ENCODE peak calls at places on chromosomes 1 and 21, in six cellular contexts. One of them, this sample, is unnamed.

GRCh38 chr1:210912752-210913151 is 221.2 kb downstream of the KCNH1 start:
- DNase-seq in SK-N-SH: no peak
- DNase-seq in HCT116: no peak
- DNase-seq in HepG2: no peak
- DNase-seq in K562: no peak
- DNase-seq in GM12878: no peak
- DNase-seq in this sample: no peak

GRCh38 chr1:178066904-178067531 is 26.9 kb upstream of the RASAL2 start:
- DNase-seq in SK-N-SH: no peak
- DNase-seq in HCT116: no peak
- DNase-seq in HepG2: no peak
- DNase-seq in K562: no peak
- DNase-seq in GM12878: peak
- DNase-seq in this sample: no peak

GRCh38 chr1:54229281-54229891 is 29.4 kb downstream of the MRPL37 start:
- DNase-seq in SK-N-SH: peak
- DNase-seq in HCT116: peak
- DNase-seq in HepG2: peak
- DNase-seq in K562: no peak
- DNase-seq in GM12878: no peak
- DNase-seq in this sample: no peak

GRCh38 chr1:240831191-240831631 is 219.3 kb upstream of the GREM2 start:
- DNase-seq in SK-N-SH: no peak
- DNase-seq in HCT116: no peak
- DNase-seq in HepG2: no peak
- DNase-seq in K562: no peak
- DNase-seq in GM12878: no peak
- DNase-seq in this sample: no peak

GRCh38 chr1:243851765-243852164 is 1.7 kb upstream of the AKT3 start:
- DNase-seq in SK-N-SH: no peak
- DNase-seq in HCT116: no peak
- DNase-seq in HepG2: no peak
- DNase-seq in K562: no peak
- DNase-seq in GM12878: no peak
- DNase-seq in this sample: no peak

GRCh38 chr1:214318956-214319355 is 38.0 kb downstream of the SMYD2 start:
- DNase-seq in SK-N-SH: no peak
- DNase-seq in HCT116: no peak
- DNase-seq in HepG2: peak
- DNase-seq in K562: no peak
- DNase-seq in GM12878: no peak
- DNase-seq in this sample: no peak

GRCh38 chr1:54407201-54407956 is 1.2 kb upstream of the SSBP3 start:
- DNase-seq in SK-N-SH: peak
- DNase-seq in HCT116: peak
- DNase-seq in HepG2: peak
- DNase-seq in K562: peak
- DNase-seq in GM12878: peak
- DNase-seq in this sample: peak

GRCh38 chr1:84027368-84027767 is 28.4 kb upstream of the TTLL7 start:
- DNase-seq in SK-N-SH: no peak
- DNase-seq in HCT116: no peak
- DNase-seq in HepG2: no peak
- DNase-seq in K562: no peak
- DNase-seq in GM12878: no peak
- DNase-seq in this sample: no peak

GRCh38 chr1:161440312-161440894 is 64.9 kb upstream of the FCGR2A start:
- DNase-seq in SK-N-SH: peak
- DNase-seq in HCT116: no peak
- DNase-seq in HepG2: peak
- DNase-seq in K562: peak
- DNase-seq in GM12878: peak
- DNase-seq in this sample: no peak

GRCh38 chr1:84344286-84344685 is 42.8 kb downstream of the SAMD13 start:
- DNase-seq in SK-N-SH: no peak
- DNase-seq in HCT116: no peak
- DNase-seq in HepG2: no peak
- DNase-seq in K562: no peak
- DNase-seq in GM12878: no peak
- DNase-seq in this sample: no peak

GRCh38 chr1:37734629-37735591 is 30.0 kb downstream of the EPHA10 start:
- DNase-seq in SK-N-SH: no peak
- DNase-seq in HCT116: no peak
- DNase-seq in HepG2: no peak
- DNase-seq in K562: peak
- DNase-seq in GM12878: no peak
- DNase-seq in this sample: no peak

GRCh38 chr1:225580180-225581099 is 72.5 kb downstream of the ENAH start:
- DNase-seq in SK-N-SH: no peak
- DNase-seq in HCT116: no peak
- DNase-seq in HepG2: no peak
- DNase-seq in K562: no peak
- DNase-seq in GM12878: no peak
- DNase-seq in this sample: no peak

GRCh38 chr1:27668808-27669723 is 2.9 kb downstream of the IFI6 start:
- DNase-seq in SK-N-SH: peak
- DNase-seq in HCT116: no peak
- DNase-seq in HepG2: no peak
- DNase-seq in K562: peak
- DNase-seq in GM12878: no peak
- DNase-seq in this sample: no peak

GRCh38 chr21:16418211-16418610 is 688.4 kb downstream of the USP25 start:
- DNase-seq in SK-N-SH: no peak
- DNase-seq in HCT116: no peak
- DNase-seq in HepG2: no peak
- DNase-seq in K562: no peak
- DNase-seq in GM12878: no peak
- DNase-seq in this sample: no peak

GRCh38 chr1:235923466-235924008 is 56.8 kb upstream of the LYST start:
- DNase-seq in SK-N-SH: no peak
- DNase-seq in HCT116: no peak
- DNase-seq in HepG2: no peak
- DNase-seq in K562: no peak
- DNase-seq in GM12878: no peak
- DNase-seq in this sample: no peak

GRCh38 chr1:112808861-112809684 is 93.9 kb upstream of the PPM1J start:
- DNase-seq in SK-N-SH: peak
- DNase-seq in HCT116: peak
- DNase-seq in HepG2: peak
- DNase-seq in K562: peak
- DNase-seq in GM12878: no peak
- DNase-seq in this sample: peak

GRCh38 chr1:201062511-201063189 is 39.1 kb upstream of the KIF21B start:
- DNase-seq in SK-N-SH: no peak
- DNase-seq in HCT116: no peak
- DNase-seq in HepG2: no peak
- DNase-seq in K562: no peak
- DNase-seq in GM12878: no peak
- DNase-seq in this sample: no peak

GRCh38 chr1:31531177-31532000 is 44.9 kb upstream of the TINAGL1 start:
- DNase-seq in SK-N-SH: peak
- DNase-seq in HCT116: no peak
- DNase-seq in HepG2: no peak
- DNase-seq in K562: no peak
- DNase-seq in GM12878: no peak
- DNase-seq in this sample: no peak
- TF ChIP-seq REST in SK-N-SH: no peak
- TF ChIP-seq REST in HCT116: no peak
- TF ChIP-seq REST in HepG2: no peak
- TF ChIP-seq REST in K562: no peak
- TF ChIP-seq REST in GM12878: no peak
- TF ChIP-seq REST in this sample: no peak

GRCh38 chr1:119353851-119354250 is 14.7 kb upstream of the HAO2 start:
- DNase-seq in SK-N-SH: no peak
- DNase-seq in HCT116: no peak
- DNase-seq in HepG2: no peak
- DNase-seq in K562: no peak
- DNase-seq in GM12878: no peak
- DNase-seq in this sample: no peak

GRCh38 chr1:119348941-119349340 is 19.6 kb upstream of the HAO2 start:
- DNase-seq in SK-N-SH: no peak
- DNase-seq in HCT116: no peak
- DNase-seq in HepG2: no peak
- DNase-seq in K562: no peak
- DNase-seq in GM12878: no peak
- DNase-seq in this sample: no peak

GRCh38 chr1:119351997-119352396 is 16.6 kb upstream of the HAO2 start:
- DNase-seq in SK-N-SH: no peak
- DNase-seq in HCT116: no peak
- DNase-seq in HepG2: no peak
- DNase-seq in K562: no peak
- DNase-seq in GM12878: no peak
- DNase-seq in this sample: no peak

GRCh38 chr1:119345398-119345797 is 23.2 kb upstream of the HAO2 start:
- DNase-seq in SK-N-SH: no peak
- DNase-seq in HCT116: no peak
- DNase-seq in HepG2: peak
- DNase-seq in K562: no peak
- DNase-seq in GM12878: no peak
- DNase-seq in this sample: no peak

DNA sequence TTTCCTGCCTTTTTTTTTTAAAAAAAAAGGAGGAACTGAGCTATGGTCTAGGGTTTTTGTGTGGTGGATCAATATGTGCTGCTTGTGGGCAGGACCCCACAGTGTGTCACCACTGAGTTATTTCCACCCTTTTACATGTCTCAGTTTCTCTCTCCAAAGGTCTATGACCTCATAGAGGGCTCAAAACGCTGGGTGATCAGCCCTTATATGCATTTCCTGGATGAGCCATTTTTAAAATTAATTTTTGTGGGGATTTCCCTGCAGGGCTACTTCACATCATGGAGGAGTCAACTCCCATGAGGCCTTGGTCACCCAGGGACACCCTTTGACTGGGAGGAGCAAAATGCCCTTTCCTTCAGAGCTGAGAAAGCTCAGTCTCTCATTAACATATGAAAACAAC is 20.7 kb upstream of the HAO2 start:
- DNase-seq in SK-N-SH: no peak
- DNase-seq in HCT116: no peak
- DNase-seq in HepG2: no peak
- DNase-seq in K562: no peak
- DNase-seq in GM12878: peak
- DNase-seq in this sample: no peak
- TF ChIP-seq SIN3A in SK-N-SH: no peak
- TF ChIP-seq SIN3A in HCT116: no peak
- TF ChIP-seq SIN3A in HepG2: no peak
- TF ChIP-seq SIN3A in K562: no peak
- TF ChIP-seq SIN3A in GM12878: no peak
- TF ChIP-seq SIN3A in this sample: no peak

GRCh38 chr21:45001134-45002095 is 61.6 kb downstream of the SLX9 start:
- DNase-seq in SK-N-SH: no peak
- DNase-seq in HCT116: no peak
- DNase-seq in HepG2: no peak
- DNase-seq in K562: no peak
- DNase-seq in GM12878: no peak
- DNase-seq in this sample: peak
- TF ChIP-seq REST in SK-N-SH: no peak
- TF ChIP-seq REST in HCT116: no peak
- TF ChIP-seq REST in HepG2: no peak
- TF ChIP-seq REST in K562: no peak
- TF ChIP-seq REST in GM12878: no peak
- TF ChIP-seq REST in this sample: no peak

GRCh38 chr21:45837936-45838335 is 143.6 kb upstream of the COL6A1 start:
- DNase-seq in SK-N-SH: no peak
- DNase-seq in HCT116: no peak
- DNase-seq in HepG2: no peak
- DNase-seq in K562: no peak
- DNase-seq in GM12878: no peak
- DNase-seq in this sample: no peak

GRCh38 chr21:45836694-45837670 is 144.6 kb upstream of the COL6A1 start:
- DNase-seq in SK-N-SH: no peak
- DNase-seq in HCT116: no peak
- DNase-seq in HepG2: no peak
- DNase-seq in K562: no peak
- DNase-seq in GM12878: no peak
- DNase-seq in this sample: no peak

GRCh38 chr21:45834821-45835293 is 146.7 kb upstream of the COL6A1 start:
- DNase-seq in SK-N-SH: no peak
- DNase-seq in HCT116: no peak
- DNase-seq in HepG2: no peak
- DNase-seq in K562: peak
- DNase-seq in GM12878: no peak
- DNase-seq in this sample: no peak

GRCh38 chr21:45835301-45836267 is 146.0 kb upstream of the COL6A1 start:
- DNase-seq in SK-N-SH: peak
- DNase-seq in HCT116: no peak
- DNase-seq in HepG2: no peak
- DNase-seq in K562: no peak
- DNase-seq in GM12878: no peak
- DNase-seq in this sample: no peak

DNA sequence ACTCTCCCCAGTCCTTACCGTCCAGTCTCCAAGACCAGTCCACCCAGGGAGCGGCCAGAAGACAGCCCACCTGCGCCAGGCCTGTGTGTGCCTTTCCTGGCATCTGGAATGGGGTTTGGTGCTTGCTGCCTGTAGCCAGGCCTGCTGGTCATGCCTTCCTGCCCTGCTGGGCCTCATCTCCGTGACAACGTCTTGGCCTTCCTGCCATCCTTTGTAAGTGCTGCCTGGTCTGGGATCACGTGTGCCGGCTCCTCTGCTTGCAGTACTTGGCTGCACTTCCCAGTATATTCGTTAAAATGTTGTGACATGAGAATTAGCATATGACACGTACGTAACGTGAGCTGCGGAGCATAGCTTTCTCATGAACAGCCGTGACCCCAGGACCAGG is 145.3 kb upstream of the COL6A1 start:
- DNase-seq in SK-N-SH: peak
- DNase-seq in HCT116: no peak
- DNase-seq in HepG2: no peak
- DNase-seq in K562: no peak
- DNase-seq in GM12878: no peak
- DNase-seq in this sample: no peak
- TF ChIP-seq SIN3A in SK-N-SH: no peak
- TF ChIP-seq SIN3A in HCT116: no peak
- TF ChIP-seq SIN3A in HepG2: no peak
- TF ChIP-seq SIN3A in K562: no peak
- TF ChIP-seq SIN3A in GM12878: no peak
- TF ChIP-seq SIN3A in this sample: no peak